ENCODE peak calls at places on chromosomes 6 and 20, in five cellular contexts. P is naive thymus-derived CD8-positive, alpha-beta T cell; V is activated CD4-positive, alpha-beta T cell treated with anti-CD3 and anti-CD28 coated beads, Interleukin-2, amount 50 U/mL, for 24 hours; C is fibroblast of pulmonary artery; F is ELF-1. U is an unnamed sample.

GRCh38 chr6:166553563-166554271 is 32.8 kb downstream of the RAMACL start:
- DNase-seq in P (no peak), V (no peak), C (peak), F (no peak), U (no peak)

GRCh38 chr6:27922949-27923348 is 10.8 kb upstream of the OR2B2 start:
- DNase-seq in P (no peak), V (no peak), C (no peak), F (no peak), U (no peak)

GRCh38 chr6:82144007-82144851 is 103.3 kb downstream of the IBTK start:
- DNase-seq in P (no peak), V (no peak), C (peak), F (peak), U (no peak)

GRCh38 chr6:35385457-35386202 is 43.3 kb downstream of the PPARD start:
- DNase-seq in P (no peak), V (no peak), C (peak), F (no peak), U (no peak)

GRCh38 chr6:75800708-75801505 is 51.9 kb downstream of the MYO6 start:
- DNase-seq in P (no peak), V (no peak), C (no peak), F (no peak), U (no peak)

GRCh38 chr6:147744012-147744411 is 235.5 kb downstream of the SAMD5 start:
- DNase-seq in P (no peak), V (no peak), C (no peak), F (no peak), U (no peak)

GRCh38 chr6:4930025-4930692 is 73.7 kb downstream of the RPP40 start:
- DNase-seq in P (no peak), V (no peak), C (no peak), F (no peak), U (no peak)

GRCh38 chr6:111585969-111586315 is 19.7 kb downstream of the TRAF3IP2 start:
- DNase-seq in P (no peak), V (no peak), C (no peak), F (no peak), U (no peak)

GRCh38 chr20:39294137-39294725 is 332.1 kb downstream of the DHX35 start:
- DNase-seq in P (no peak), V (no peak), C (no peak), F (peak), U (no peak)

GRCh38 chr20:40741507-40742106 is 52.6 kb upstream of the MAFB start:
- DNase-seq in P (no peak), V (peak), C (peak), F (peak), U (peak)

GRCh38 chr20:6588296-6588695 is 179.2 kb upstream of the BMP2 start:
- DNase-seq in P (no peak), V (no peak), C (peak), F (no peak), U (no peak)

GRCh38 chr20:3672864-3673550 is 8.8 kb downstream of the ADAM33 start:
- DNase-seq in P (no peak), V (no peak), C (no peak), F (no peak), U (peak)

GRCh38 chr6:108549241-108549640 is 11.5 kb upstream of the FOXO3 start:
- DNase-seq in P (no peak), V (no peak), C (no peak), F (no peak), U (no peak)

GRCh38 chr6:159098636-159099106 is 53.9 kb upstream of the TAGAP start:
- DNase-seq in P (peak), V (peak), C (no peak), F (no peak), U (no peak)

GRCh38 chr6:25524542-25524941 is 127.5 kb upstream of the SCGN start:
- DNase-seq in P (no peak), V (no peak), C (no peak), F (no peak), U (no peak)

GRCh38 chr20:12056836-12057235 is 139.1 kb downstream of the BTBD3 start:
- DNase-seq in P (no peak), V (no peak), C (no peak), F (peak), U (no peak)

GRCh38 chr6:158758464-158758863 is 60.7 kb downstream of the EZR start:
- DNase-seq in P (no peak), V (no peak), C (peak), F (peak), U (peak)

GRCh38 chr20:51311636-51312479 is 230.7 kb downstream of the NFATC2 start:
- DNase-seq in P (no peak), V (no peak), C (no peak), F (peak), U (peak)

GRCh38 chr6:19587238-19587942 is 249.8 kb upstream of the ID4 start:
- DNase-seq in P (no peak), V (no peak), C (no peak), F (no peak), U (no peak)

GRCh38 chr6:138082232-138082631 is 25.0 kb downstream of the PERP start:
- DNase-seq in P (no peak), V (no peak), C (no peak), F (no peak), U (no peak)

GRCh38 chr6:21101694-21102093 is 491.9 kb upstream of the SOX4 start:
- DNase-seq in P (no peak), V (no peak), C (no peak), F (no peak), U (no peak)

GRCh38 chr6:89597988-89598387 is 40.6 kb downstream of the LYRM2 start:
- DNase-seq in P (no peak), V (no peak), C (peak), F (no peak), U (no peak)

GRCh38 chr20:22464312-22465003 is 119.9 kb downstream of the FOXA2 start:
- DNase-seq in P (no peak), V (no peak), C (no peak), F (no peak), U (no peak)

GRCh38 chr20:7352165-7352564 is 584.7 kb downstream of the BMP2 start:
- DNase-seq in P (no peak), V (no peak), C (peak), F (no peak), U (no peak)

GRCh38 chr20:10077081-10077471 is 42.3 kb downstream of the ANKEF1 start:
- DNase-seq in P (no peak), V (no peak), C (no peak), F (peak), U (peak)

GRCh38 chr6:69758214-69758613 is 38.6 kb downstream of the LMBRD1 start:
- DNase-seq in P (no peak), V (no peak), C (no peak), F (no peak), U (no peak)

GRCh38 chr20:50378170-50379000 is 131.8 kb upstream of the PTPN1 start:
- DNase-seq in P (no peak), V (no peak), C (no peak), F (no peak), U (no peak)

GRCh38 chr6:162974685-162975084 is 246.9 kb downstream of the PACRG start:
- DNase-seq in P (no peak), V (no peak), C (no peak), F (no peak), U (no peak)

GRCh38 chr20:49567421-49568256 is at the start of gene PTGIS:
- DNase-seq in P (no peak), V (no peak), C (no peak), F (peak), U (peak)

GRCh38 chr20:19735446-19735845 is 22.6 kb upstream of the RIN2 start:
- DNase-seq in P (no peak), V (no peak), C (peak), F (peak), U (no peak)

GRCh38 chr6:35496851-35497570 is at the start of gene TEAD3:
- DNase-seq in P (peak), V (no peak), C (peak), F (peak), U (peak)

GRCh38 chr6:2030682-2031244 is 214.6 kb downstream of the GMDS start:
- DNase-seq in P (no peak), V (no peak), C (no peak), F (no peak), U (no peak)

GRCh38 chr6:155936551-155936950 is 480.9 kb upstream of the NOX3 start:
- DNase-seq in P (no peak), V (no peak), C (no peak), F (no peak), U (no peak)

GRCh38 chr20:37552415-37552814 is 24.7 kb upstream of the BLCAP start:
- DNase-seq in P (no peak), V (no peak), C (peak), F (no peak), U (no peak)

GRCh38 chr6:118712955-118713354 is 61.6 kb upstream of the CEP85L start:
- DNase-seq in P (no peak), V (no peak), C (peak), F (no peak), U (no peak)

GRCh38 chr6:62652692-62653328 is 366.8 kb upstream of the KHDRBS2 start:
- DNase-seq in P (no peak), V (no peak), C (peak), F (no peak), U (no peak)

GRCh38 chr20:24494460-24494920 is 25.1 kb downstream of the SYNDIG1 start:
- DNase-seq in P (no peak), V (no peak), C (no peak), F (no peak), U (no peak)

GRCh38 chr20:36106606-36107005 is 47.9 kb upstream of the EPB41L1 start:
- DNase-seq in P (no peak), V (no peak), C (no peak), F (no peak), U (no peak)

U was measured in H7.